ENCODE peak calls at places on chromosomes 12 and 14, in four cellular contexts. K, O, J and F are unnamed samples. For H3K4me1, the result is how much of the 10 kb centered on the place peaks cover.

GRCh38 chr12:131736807-131737484 is 26.1 kb downstream of the SFSWAP start:
- DNase-seq in K (no peak), O (no peak), J (no peak), F (no peak)

GRCh38 chr12:46555379-46555778 is 182.8 kb upstream of the SLC38A2 start:
- DNase-seq in K (no peak), O (no peak), J (no peak), F (no peak)

GRCh38 chr12:132672116-132672515 is 15.0 kb downstream of the POLE start:
- DNase-seq in O (no peak), J (no peak), K (no peak), F (no peak)

GRCh38 chr14:99199854-99200653 is 71.9 kb downstream of the BCL11B start:
- DNase-seq in K (peak), J (no peak), O (no peak), F (no peak)

GRCh38 chr12:12723681-12724420 is 6.7 kb downstream of the CDKN1B start:
- DNase-seq in O (peak), J (peak), K (peak), F (no peak)

GRCh38 chr14:86533834-86534233 is 1003.9 kb downstream of the FLRT2 start:
- DNase-seq in J (no peak), O (no peak), K (no peak), F (no peak)

GRCh38 chr12:69821441-69822204 is 3.4 kb upstream of the MYRFL start:
- DNase-seq in K (no peak), O (no peak), J (no peak), F (no peak)

GRCh38 chr14:36580856-36581831 is 1.3 kb downstream of the NKX2-8 start:
- DNase-seq in O (no peak), J (no peak), K (no peak), F (no peak)

GRCh38 chr12:6253278-6253677 is 53.1 kb downstream of the CD9 start:
- DNase-seq in J (no peak), K (no peak), O (no peak), F (no peak)

GRCh38 chr14:79412822-79413221 is 798.5 kb downstream of the DIO2 start:
- DNase-seq in K (no peak), O (no peak), J (no peak), F (no peak)

GRCh38 chr14:79407572-79407971 is 803.7 kb downstream of the DIO2 start:
- DNase-seq in O (no peak), J (no peak), K (no peak), F (no peak)

GRCh38 chr14:79408696-79409095 is 802.6 kb downstream of the DIO2 start:
- DNase-seq in J (no peak), K (no peak), O (no peak), F (no peak)

GRCh38 chr14:79415726-79416125 is 795.6 kb downstream of the DIO2 start:
- DNase-seq in O (no peak), K (no peak), J (no peak), F (no peak)

DNA sequence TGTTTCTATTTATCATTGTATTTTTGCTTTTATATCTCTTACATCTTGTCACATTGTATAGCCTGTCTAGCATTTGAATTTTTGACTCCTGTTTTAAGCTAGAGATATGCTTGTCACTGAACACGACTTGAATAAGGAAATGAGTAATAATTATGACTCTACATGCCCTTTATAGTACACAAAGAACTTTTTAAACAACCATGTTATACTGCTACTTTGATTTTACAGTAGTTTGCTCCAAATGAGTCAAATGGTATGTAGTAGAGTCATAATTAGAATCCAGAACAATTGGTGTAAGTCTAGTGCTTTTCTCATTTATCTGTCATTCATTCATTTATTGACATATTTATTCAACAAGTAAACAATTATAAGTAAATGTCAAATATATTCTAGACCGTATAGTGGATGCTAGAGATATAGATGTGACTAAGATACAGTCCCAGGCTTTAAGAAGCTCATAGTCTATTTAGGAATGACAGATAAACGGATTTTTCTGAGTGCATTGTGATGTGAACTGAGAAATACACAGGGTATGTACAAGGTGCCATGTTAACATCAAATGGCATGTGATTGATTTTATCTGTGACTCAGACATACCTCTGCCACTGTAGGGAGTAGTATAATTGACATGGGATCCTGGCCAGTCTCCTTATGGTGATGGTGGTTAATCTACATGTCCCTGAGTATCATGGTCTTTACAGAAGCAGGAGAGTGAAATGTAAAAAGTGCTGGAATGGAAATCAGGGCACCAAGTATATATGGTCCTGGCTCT is 799.7 kb downstream of the DIO2 start:
- DNase-seq in K (no peak), J (no peak), O (no peak), F (no peak)
- H3K27ac ChIP-seq in K (no peak), J (no peak), O (peak), F (no peak)

GRCh38 chr14:52954346-52955214 is 3.7 kb upstream of the FERMT2 start:
- DNase-seq in K (no peak), O (no peak), J (no peak), F (no peak)
- H3K4me3 ChIP-seq in K (no peak), O (no peak), J (peak), F (no peak)

GRCh38 chr14:95525999-95526398 is 8.9 kb upstream of the GLRX5 start:
- DNase-seq in J (no peak), O (no peak), K (no peak), F (no peak)
- H3K4me1 ChIP-seq in J (under half), O (under half), K (under half), F (under half)

GRCh38 chr14:75141967-75142366 is 15.1 kb upstream of the NEK9 start:
- DNase-seq in K (no peak), O (no peak), J (no peak), F (no peak)

GRCh38 chr14:75140620-75141019 is 13.8 kb upstream of the NEK9 start:
- DNase-seq in J (no peak), O (no peak), K (no peak), F (no peak)

GRCh38 chr14:75141062-75141461 is 14.2 kb upstream of the NEK9 start:
- DNase-seq in O (no peak), K (no peak), J (no peak), F (no peak)

GRCh38 chr14:75139185-75139584 is 12.3 kb upstream of the NEK9 start:
- DNase-seq in J (no peak), K (no peak), O (no peak), F (no peak)

DNA sequence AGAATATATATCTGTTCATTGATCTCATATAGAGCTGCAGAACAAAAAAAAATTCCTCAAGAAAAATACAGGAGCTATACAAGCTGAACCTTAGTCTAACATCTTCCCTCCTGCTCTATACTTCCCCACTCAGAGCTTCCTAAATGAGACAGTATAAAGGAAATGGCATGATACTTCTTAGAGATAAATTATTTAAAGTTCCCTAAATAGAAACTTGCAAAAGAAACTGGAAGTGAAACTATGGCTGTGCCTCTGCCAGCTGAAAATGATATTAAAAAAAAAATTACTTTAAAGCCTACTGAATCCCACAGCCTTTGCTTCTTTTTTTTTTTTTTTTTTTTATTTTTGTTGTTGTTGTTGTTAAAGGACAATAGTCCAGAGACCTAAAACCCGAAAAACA is 11.6 kb upstream of the NEK9 start:
- DNase-seq in J (no peak), K (no peak), O (no peak), F (no peak)
- H3K27ac ChIP-seq in J (no peak), K (peak), O (peak), F (no peak)

GRCh38 chr14:79271122-79271521 is 940.2 kb downstream of the DIO2 start:
- DNase-seq in K (no peak), J (no peak), O (no peak), F (no peak)

GRCh38 chr14:79278798-79279644 is 932.3 kb downstream of the DIO2 start:
- DNase-seq in J (peak), O (peak), K (peak), F (peak)

GRCh38 chr14:79278286-79278797 is 933.0 kb downstream of the DIO2 start:
- DNase-seq in J (no peak), O (no peak), K (peak), F (no peak)

GRCh38 chr14:79274641-79275366 is 936.5 kb downstream of the DIO2 start:
- DNase-seq in O (no peak), J (no peak), K (no peak), F (no peak)

DNA sequence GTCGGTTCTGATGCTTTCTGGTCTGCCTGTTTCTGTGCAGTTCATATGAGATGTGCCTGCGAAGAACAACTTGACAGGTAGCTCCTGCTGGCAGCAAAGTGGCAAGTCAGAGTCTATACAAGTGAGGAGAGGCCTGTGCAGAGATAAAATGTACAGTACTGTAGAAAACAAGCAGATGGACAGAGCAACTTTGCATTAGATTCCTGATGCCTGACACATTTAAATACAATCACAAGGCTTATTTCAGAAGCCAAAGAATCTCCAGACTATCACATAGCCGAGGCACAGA is 936.0 kb downstream of the DIO2 start:
- DNase-seq in J (no peak), K (no peak), O (no peak), F (no peak)
- H3K4me3 ChIP-seq in J (no peak), K (no peak), O (no peak), F (no peak)

GRCh38 chr14:68936476-68936875 is 42.6 kb downstream of the ACTN1 start:
- DNase-seq in O (no peak), K (no peak), J (no peak), F (no peak)

GRCh38 chr14:68935761-68936209 is 43.3 kb downstream of the ACTN1 start:
- DNase-seq in J (peak), K (no peak), O (no peak), F (no peak)

GRCh38 chr14:68937790-68938514 is 41.1 kb downstream of the ACTN1 start:
- DNase-seq in O (no peak), J (peak), K (no peak), F (no peak)

GRCh38 chr14:68938515-68939423 is 40.3 kb downstream of the ACTN1 start:
- DNase-seq in O (no peak), K (no peak), J (no peak), F (no peak)

GRCh38 chr14:68936980-68937379 is 42.1 kb downstream of the ACTN1 start:
- DNase-seq in J (no peak), K (no peak), O (no peak), F (no peak)
- H3K4me1 ChIP-seq in J (half or more), K (under half), O (under half), F (under half)

DNA sequence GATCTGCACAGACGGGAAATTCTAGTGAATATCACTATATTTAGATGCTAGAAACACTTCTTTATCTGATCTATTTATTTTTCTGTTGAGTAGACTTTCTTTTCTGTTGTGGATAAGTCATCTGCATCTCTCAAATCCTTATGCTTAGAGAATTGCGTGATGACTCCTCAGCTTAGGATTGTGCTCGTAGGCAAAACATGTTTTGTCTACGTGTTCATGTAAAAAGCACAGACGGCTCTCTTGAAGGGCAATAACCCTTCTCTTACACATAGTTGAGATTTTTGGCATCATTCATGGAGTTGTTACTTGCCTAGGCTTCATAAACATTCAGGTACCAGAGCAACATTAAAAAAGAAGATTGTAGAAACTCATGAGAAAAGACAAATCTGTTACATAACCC is 18.6 kb downstream of the PPFIBP1 start:
- DNase-seq in J (no peak), K (no peak), O (no peak), F (no peak)
- H3K27ac ChIP-seq in J (peak), K (peak), O (no peak), F (no peak)

GRCh38 chr12:85835810-85836715 is at the start of gene RASSF9:
- DNase-seq in K (peak), O (peak), J (peak), F (no peak)
- H3K4me3 ChIP-seq in K (peak), O (peak), J (peak), F (no peak)